ENCODE peak calls at places on chromosomes 3 and 15, in seven cellular contexts. M is PC-9; K is germinal center; Y is stimulated activated CD4-positive, alpha-beta T cell treated with anti-CD3 and anti-CD28 coated beads, Interleukin-2, amount 100 ng/mL, for 48 hours; I is globus pallidus; L is tibial artery; H is fibroblast of the aortic adventitia. C is an unnamed sample.
A peak's percentile ranks its signal among the peaks of the same experiment; 100 is the strongest.

GRCh38 chr3:187678869-187679268 is 8.7 kb upstream of the SST start:
- DNase-seq in K (peak; percentile 33), L (no peak), H (peak; percentile 75), I (peak; percentile 35), Y (peak; percentile 21), M (no peak), C (peak; percentile 39)

GRCh38 chr3:51682526-51682925 is 11.5 kb downstream of the TEX264 start:
- DNase-seq in K (no peak), I (no peak), M (no peak), Y (no peak), H (no peak), L (no peak), C (no peak)

GRCh38 chr15:99037646-99038045 is 30.1 kb upstream of the PGPEP1L start:
- DNase-seq in K (no peak), H (no peak), M (no peak), I (no peak), Y (no peak), L (no peak), C (no peak)

GRCh38 chr15:84826369-84826823 is 9.2 kb downstream of the ALPK3 start:
- DNase-seq in H (peak; percentile 49), I (no peak), L (peak; percentile 65), M (no peak), K (no peak), Y (no peak), C (no peak)

GRCh38 chr3:76500746-76501275 is 539.1 kb upstream of the ROBO2 start:
- DNase-seq in M (no peak), I (no peak), H (no peak), L (no peak), Y (no peak), K (no peak), C (no peak)

GRCh38 chr3:53457068-53457467 is 37.3 kb upstream of the CACNA1D start:
- DNase-seq in M (no peak), K (no peak), L (no peak), Y (no peak), H (no peak), I (no peak), C (no peak)

GRCh38 chr3:13452490-13453335 is 27.4 kb upstream of the HDAC11 start:
- DNase-seq in H (peak; percentile 72), K (peak; percentile 55), I (peak; percentile 87), L (peak; percentile 26), M (peak; percentile 43), Y (peak; percentile 26), C (no peak)

GRCh38 chr15:90962021-90962420 is 7.3 kb downstream of the RCCD1 start:
- DNase-seq in I (no peak), Y (no peak), K (no peak), M (no peak), H (no peak), L (no peak), C (no peak)

GRCh38 chr3:136018876-136019275 is 53.3 kb downstream of the PPP2R3A start:
- DNase-seq in L (no peak), K (no peak), M (no peak), Y (no peak), I (no peak), H (no peak), C (no peak)

GRCh38 chr15:36370735-36371115 is 208.7 kb upstream of the CDIN1 start:
- DNase-seq in I (no peak), Y (no peak), L (no peak), M (peak; percentile 96), H (peak; percentile 75), K (no peak), C (no peak)

GRCh38 chr15:40343512-40343911 is 2.8 kb upstream of the CCDC9B start:
- DNase-seq in K (no peak), I (no peak), L (peak; percentile 58), Y (no peak), M (peak; percentile 88), H (peak; percentile 90), C (no peak)

GRCh38 chr3:68874551-68875348 is 57.6 kb downstream of the TAFA4 start:
- DNase-seq in Y (no peak), L (no peak), I (no peak), K (no peak), H (no peak), M (no peak), C (no peak)

GRCh38 chr3:42605550-42606173 is 5.2 kb downstream of the NKTR start:
- DNase-seq in K (no peak), I (no peak), M (no peak), L (no peak), H (no peak), Y (no peak), C (no peak)

GRCh38 chr15:29669823-29670222 is 152.4 kb downstream of the TJP1 start:
- DNase-seq in L (no peak), Y (no peak), M (peak; percentile 63), I (no peak), H (no peak), K (no peak), C (no peak)

GRCh38 chr3:177437513-177438337 is 240.4 kb upstream of the TBL1XR1 start:
- DNase-seq in I (no peak), H (no peak), M (no peak), Y (no peak), K (no peak), L (no peak), C (no peak)

GRCh38 chr15:65906396-65906795 is 37.1 kb downstream of the RAB11A start:
- DNase-seq in Y (no peak), L (no peak), K (no peak), M (peak; percentile 89), H (no peak), I (no peak), C (no peak)

GRCh38 chr15:78766041-78766440 is 45.2 kb downstream of the ADAMTS7 start:
- DNase-seq in I (no peak), Y (no peak), K (no peak), L (peak; percentile 10), M (no peak), H (no peak), C (peak; percentile 7)

GRCh38 chr15:61768131-61768530 is 292.1 kb downstream of the VPS13C start:
- DNase-seq in I (no peak), H (no peak), L (no peak), K (no peak), M (no peak), Y (no peak), C (no peak)

GRCh38 chr15:94164202-94164807 is 67.1 kb upstream of the MCTP2 start:
- DNase-seq in M (no peak), K (peak; percentile 50), L (no peak), I (peak; percentile 40), H (peak; percentile 43), Y (peak; percentile 68), C (peak; percentile 24)

GRCh38 chr15:60798821-60799220 is 319.9 kb upstream of the ICE2 start:
- DNase-seq in M (no peak), L (no peak), H (peak; percentile 72), K (no peak), I (no peak), Y (peak; percentile 47), C (no peak)

C was measured in uterus.